ENCODE peak calls at places on chromosomes 7 and 10, in nine cellular contexts. Y is upper lobe of right lung, M is keratinocyte, Z is GM23248, D is HCT116, Q is mesenchymal stem cell, G is IMR-90, U is OCI-LY7, C is right cardiac atrium. X is an unnamed sample.
A peak's percentile ranks its signal among the peaks of the same experiment; 100 is the strongest.

GRCh38 chr10:35012781-35013180 is 77.4 kb downstream of the CUL2 start:
- DNase-seq in Y (no peak), M (no peak), Z (no peak), D (no peak), Q (no peak), G (no peak), U (no peak), C (no peak), X (no peak)

GRCh38 chr10:625335-625699 is 64.2 kb downstream of the DIP2C start:
- DNase-seq in Y (peak; percentile 57), M (no peak), Z (no peak), D (no peak), Q (peak; percentile 88), G (no peak), U (no peak), C (peak; percentile 83), X (no peak)

GRCh38 chr10:11305825-11306601 is 288.3 kb downstream of the CELF2 start:
- DNase-seq in Y (no peak), M (no peak), Z (no peak), D (no peak), Q (no peak), G (no peak), U (no peak), C (no peak), X (no peak)

GRCh38 chr7:110170762-110171161 is 920.2 kb upstream of the LRRN3 start:
- DNase-seq in Y (no peak), M (no peak), Z (no peak), D (no peak), Q (peak; percentile 37), G (peak; percentile 36), U (no peak), C (no peak), X (no peak)

GRCh38 chr10:48287417-48288391 is 13.2 kb upstream of the FRMPD2 start:
- DNase-seq in Y (peak; percentile 69), M (no peak), Z (no peak), D (no peak), Q (no peak), G (no peak), U (no peak), C (peak; percentile 80), X (no peak)

GRCh38 chr10:97498841-97499560 is at the start of gene UBTD1:
- DNase-seq in Y (peak; percentile 84), M (no peak), Z (peak; percentile 79), D (no peak), Q (peak; percentile 72), G (peak; percentile 49), U (peak; percentile 33), C (peak; percentile 85), X (peak; percentile 34)

GRCh38 chr10:124671486-124672075 is 72.6 kb downstream of the FAM53B start:
- DNase-seq in Y (no peak), M (no peak), Z (peak; percentile 72), D (peak; percentile 34), Q (peak; percentile 42), G (no peak), U (no peak), C (peak; percentile 89), X (no peak)

GRCh38 chr7:8190121-8190895 is 71.7 kb downstream of the ICA1 start:
- DNase-seq in Y (no peak), M (no peak), Z (peak; percentile 66), D (peak; percentile 26), Q (peak; percentile 61), G (peak; percentile 54), U (peak; percentile 74), C (peak; percentile 62), X (peak; percentile 46)

GRCh38 chr10:132192076-132192975 is 5.6 kb downstream of the DPYSL4 start:
- DNase-seq in Y (no peak), M (no peak), Z (no peak), D (no peak), Q (no peak), G (no peak), U (no peak), C (peak; percentile 24), X (no peak)

DNA sequence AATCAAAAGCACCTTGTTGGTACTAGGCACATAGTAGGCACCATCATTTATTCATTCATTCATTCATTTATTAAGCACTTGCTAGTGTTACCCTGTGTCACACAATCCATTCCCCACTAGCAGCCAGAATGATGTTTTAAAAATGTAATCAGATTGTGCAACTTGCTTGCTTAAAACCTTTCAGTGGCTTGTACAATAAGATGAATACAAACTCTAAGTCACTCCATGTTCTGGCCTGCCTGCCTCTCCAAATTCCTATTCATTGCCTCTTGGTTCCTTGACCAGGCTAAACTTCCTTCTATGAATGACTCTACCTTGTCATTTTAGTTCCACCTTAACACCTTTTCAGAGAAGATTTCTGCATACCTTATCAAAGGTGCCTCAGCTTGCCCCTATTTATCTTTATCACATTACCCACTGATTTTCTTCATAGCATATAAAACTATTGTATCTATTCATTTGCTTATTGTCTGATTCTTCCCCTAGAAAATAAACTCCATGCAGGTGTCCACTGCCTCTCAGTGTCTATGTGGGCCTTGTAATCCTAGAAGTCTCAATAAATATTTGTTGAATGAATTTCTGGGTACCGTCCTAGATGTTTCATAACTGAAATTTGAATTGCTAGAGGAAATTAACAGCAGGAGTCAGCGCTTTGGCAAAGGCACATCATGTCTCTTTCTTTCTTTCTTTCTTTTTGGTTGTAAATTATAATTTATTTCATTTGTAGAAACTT is 169.5 kb downstream of the TMEM26 start:
- DNase-seq in Y (no peak), M (no peak), Z (peak; percentile 48), D (no peak), Q (peak; percentile 32), G (no peak), U (no peak), C (no peak), X (no peak)
- H3K4me3 ChIP-seq in Y (no peak overlapping the region), M (no peak overlapping the region), Z (peak overlapping the region; percentile 60), D (no peak overlapping the region), Q (no peak overlapping the region), G (no peak overlapping the region), U (no peak overlapping the region), C (no peak overlapping the region), X (peak overlapping the region; percentile 74)

DNA sequence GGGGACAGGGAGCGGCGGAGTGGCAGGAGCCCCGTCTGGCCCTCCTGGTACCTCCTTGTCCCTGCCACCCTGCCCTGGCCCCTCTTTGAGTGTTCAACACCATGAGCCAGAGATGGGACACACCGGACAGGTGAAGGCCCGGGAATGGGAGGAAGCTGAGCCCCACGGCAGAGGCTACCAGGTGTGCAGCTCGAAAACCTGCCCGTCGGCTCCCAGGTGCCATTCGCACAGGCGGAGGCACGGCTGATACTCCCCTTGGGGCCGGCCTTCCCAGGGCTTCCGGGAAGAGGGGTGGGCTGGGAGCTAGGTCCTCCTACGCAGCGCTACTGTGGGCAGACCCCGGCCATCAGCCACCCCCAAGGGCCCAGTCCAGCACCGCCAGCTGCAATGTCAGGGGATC is 44.1 kb downstream of the TNRC18 start:
- DNase-seq in Y (no peak), M (no peak), Z (no peak), D (no peak), Q (no peak), G (no peak), U (no peak), C (peak; percentile 38), X (no peak)
- H3K4me1 ChIP-seq in Y (peaks cover 39% of the 10 kb centered on the region), M (peaks cover 2% of the 10 kb centered on the region), Z (peaks cover 8% of the 10 kb centered on the region), D (no peaks in the 10 kb centered on the region), Q (peaks cover 30% of the 10 kb centered on the region), G (peaks cover 12% of the 10 kb centered on the region), U (no peaks in the 10 kb centered on the region), C (peaks cover 12% of the 10 kb centered on the region), X (peaks cover 24% of the 10 kb centered on the region)

GRCh38 chr10:107215681-107216080 is 51.2 kb upstream of the SORCS1 start:
- DNase-seq in Y (no peak), M (no peak), Z (no peak), D (no peak), Q (no peak), G (no peak), U (no peak), C (no peak), X (no peak)

GRCh38 chr10:107213861-107214260 is 49.4 kb upstream of the SORCS1 start:
- DNase-seq in Y (no peak), M (no peak), Z (no peak), D (no peak), Q (no peak), G (no peak), U (no peak), C (no peak), X (no peak)

DNA sequence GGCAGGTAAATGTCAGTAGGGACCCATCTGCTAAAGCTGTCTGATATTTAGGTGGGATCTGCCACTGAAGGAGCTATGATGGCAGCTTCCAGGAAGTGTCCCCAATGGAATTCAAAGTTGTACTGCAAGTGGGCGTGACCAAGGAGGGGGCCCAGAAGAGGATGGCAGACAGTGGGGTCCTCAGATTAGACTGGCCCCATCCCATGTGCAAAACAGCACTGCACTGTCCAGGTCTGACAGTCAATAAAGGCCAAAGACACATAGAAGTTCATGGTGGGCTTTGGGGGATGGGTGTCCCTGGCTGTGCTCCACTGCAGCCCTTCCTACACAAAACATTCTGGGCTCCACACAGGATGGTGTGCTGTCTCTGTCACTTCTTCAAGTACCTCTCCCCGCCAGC is 49.8 kb upstream of the SORCS1 start:
- DNase-seq in Y (no peak), M (no peak), Z (no peak), D (no peak), Q (no peak), G (no peak), U (no peak), C (no peak), X (no peak)
- H3K9me3 ChIP-seq in Y (no peaks in the 10 kb centered on the region), M (no peaks in the 10 kb centered on the region), Z (no peaks in the 10 kb centered on the region), D (peaks cover 49% of the 10 kb centered on the region), Q (peaks cover 13% of the 10 kb centered on the region), G (peaks cover 16% of the 10 kb centered on the region), U (no peaks in the 10 kb centered on the region), C (no peaks in the 10 kb centered on the region), X (peaks cover 7% of the 10 kb centered on the region)

DNA sequence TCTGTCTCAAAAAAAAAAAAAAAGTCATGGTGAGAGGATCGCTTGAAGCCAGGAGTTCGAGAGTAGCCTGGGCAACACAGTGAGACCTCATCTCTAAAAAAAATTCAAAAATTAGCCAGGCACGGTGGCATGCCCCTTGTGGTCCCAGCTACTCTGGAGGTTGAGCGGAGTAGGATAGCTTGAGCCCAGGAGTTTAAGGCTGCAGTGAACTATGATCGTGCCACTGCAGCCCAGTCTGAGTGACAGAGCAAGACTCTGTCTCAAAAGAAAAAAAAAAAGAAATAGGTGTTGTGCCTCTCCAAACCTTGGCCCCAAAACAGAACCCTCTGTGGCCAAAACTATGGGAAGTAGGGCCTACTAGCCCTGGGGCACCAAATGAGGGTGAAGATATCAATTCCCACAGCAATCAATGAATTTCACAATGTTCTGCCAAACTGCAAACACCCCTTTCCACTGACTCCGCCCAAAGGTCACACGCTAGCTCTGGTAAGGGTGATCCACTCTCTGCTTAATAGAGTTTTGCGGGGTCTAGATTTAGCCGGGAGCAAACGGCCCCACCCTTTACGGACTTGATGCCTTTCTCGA is 16.9 kb downstream of the SSC4D start:
- DNase-seq in Y (no peak), M (no peak), Z (no peak), D (no peak), Q (no peak), G (no peak), U (no peak), C (no peak), X (no peak)
- H3K4me3 ChIP-seq in Y (peak overlapping the region; percentile 66), M (peak overlapping the region; percentile 13), Z (peak overlapping the region; percentile 71), D (peak overlapping the region; percentile 58), Q (peak overlapping the region; percentile 68), G (peak overlapping the region; percentile 44), U (peak overlapping the region; percentile 68), C (peak overlapping the region; percentile 7), X (peak overlapping the region; percentile 77)

GRCh38 chr7:105206985-105207384 is 181.7 kb downstream of the SRPK2 start:
- DNase-seq in Y (no peak), M (no peak), Z (no peak), D (no peak), Q (no peak), G (no peak), U (no peak), C (no peak), X (no peak)
- H3K4me1 ChIP-seq in Y (peaks cover 24% of the 10 kb centered on the region), M (no peaks in the 10 kb centered on the region), Z (no peaks in the 10 kb centered on the region), D (no peaks in the 10 kb centered on the region), Q (peaks cover 9% of the 10 kb centered on the region), G (peaks cover 3% of the 10 kb centered on the region), U (no peaks in the 10 kb centered on the region), C (peaks cover 8% of the 10 kb centered on the region), X (peaks cover 33% of the 10 kb centered on the region)